ENCODE peak calls at places on chromosomes 3 and 15, in ten cellular contexts. One of them, this sample, is unnamed.

GRCh38 chr15:67501836-67502461 is 19.0 kb upstream of the C15orf61 start:
- DNase-seq in heart left ventricle: no peak
- DNase-seq in CD8-positive, alpha-beta memory T cell: no peak
- DNase-seq in tibial artery: no peak
- DNase-seq in HepG2: no peak
- DNase-seq in transverse colon: no peak
- DNase-seq in body of pancreas: peak
- DNase-seq in neuronal stem cell: peak
- DNase-seq in GM23338: peak
- DNase-seq in A549: no peak
- DNase-seq in this sample: no peak

GRCh38 chr3:129606522-129607390 is at the start of gene PLXND1:
- DNase-seq in heart left ventricle: peak
- DNase-seq in CD8-positive, alpha-beta memory T cell: peak
- DNase-seq in tibial artery: peak
- DNase-seq in HepG2: no peak
- DNase-seq in transverse colon: peak
- DNase-seq in body of pancreas: peak
- DNase-seq in neuronal stem cell: no peak
- DNase-seq in GM23338: peak
- DNase-seq in A549: peak
- DNase-seq in this sample: peak

GRCh38 chr3:86792316-86792715 is 198.6 kb downstream of the VGLL3 start:
- DNase-seq in heart left ventricle: no peak
- DNase-seq in CD8-positive, alpha-beta memory T cell: no peak
- DNase-seq in tibial artery: no peak
- DNase-seq in HepG2: no peak
- DNase-seq in transverse colon: no peak
- DNase-seq in body of pancreas: no peak
- DNase-seq in neuronal stem cell: no peak
- DNase-seq in GM23338: no peak
- DNase-seq in A549: no peak
- DNase-seq in this sample: no peak

GRCh38 chr3:137820366-137820765 is 56.3 kb downstream of the SOX14 start:
- DNase-seq in heart left ventricle: no peak
- DNase-seq in CD8-positive, alpha-beta memory T cell: no peak
- DNase-seq in tibial artery: no peak
- DNase-seq in HepG2: no peak
- DNase-seq in transverse colon: no peak
- DNase-seq in body of pancreas: no peak
- DNase-seq in neuronal stem cell: no peak
- DNase-seq in GM23338: no peak
- DNase-seq in A549: no peak
- DNase-seq in this sample: no peak

GRCh38 chr3:13420051-13420816 is at the start of gene NUP210:
- DNase-seq in heart left ventricle: peak
- DNase-seq in CD8-positive, alpha-beta memory T cell: peak
- DNase-seq in tibial artery: no peak
- DNase-seq in HepG2: peak
- DNase-seq in transverse colon: peak
- DNase-seq in body of pancreas: peak
- DNase-seq in neuronal stem cell: peak
- DNase-seq in GM23338: peak
- DNase-seq in A549: peak
- DNase-seq in this sample: no peak

GRCh38 chr3:88034876-88035275 is 23.9 kb downstream of the CGGBP1 start:
- DNase-seq in heart left ventricle: no peak
- DNase-seq in CD8-positive, alpha-beta memory T cell: no peak
- DNase-seq in tibial artery: no peak
- DNase-seq in HepG2: no peak
- DNase-seq in transverse colon: no peak
- DNase-seq in body of pancreas: no peak
- DNase-seq in neuronal stem cell: no peak
- DNase-seq in GM23338: no peak
- DNase-seq in A549: no peak
- DNase-seq in this sample: no peak

GRCh38 chr3:101036676-101037075 is 43.5 kb upstream of the ABI3BP start:
- DNase-seq in heart left ventricle: no peak
- DNase-seq in CD8-positive, alpha-beta memory T cell: no peak
- DNase-seq in tibial artery: no peak
- DNase-seq in HepG2: no peak
- DNase-seq in transverse colon: no peak
- DNase-seq in body of pancreas: no peak
- DNase-seq in neuronal stem cell: no peak
- DNase-seq in GM23338: no peak
- DNase-seq in A549: no peak
- DNase-seq in this sample: no peak

GRCh38 chr3:37905987-37906674 is 44.5 kb downstream of the CTDSPL start:
- DNase-seq in heart left ventricle: peak
- DNase-seq in CD8-positive, alpha-beta memory T cell: no peak
- DNase-seq in tibial artery: peak
- DNase-seq in HepG2: peak
- DNase-seq in transverse colon: no peak
- DNase-seq in body of pancreas: no peak
- DNase-seq in neuronal stem cell: no peak
- DNase-seq in GM23338: no peak
- DNase-seq in A549: no peak
- DNase-seq in this sample: no peak

GRCh38 chr3:115855911-115856310 is 232.6 kb downstream of the GAP43 start:
- DNase-seq in heart left ventricle: no peak
- DNase-seq in CD8-positive, alpha-beta memory T cell: no peak
- DNase-seq in tibial artery: no peak
- DNase-seq in HepG2: no peak
- DNase-seq in transverse colon: no peak
- DNase-seq in body of pancreas: no peak
- DNase-seq in neuronal stem cell: no peak
- DNase-seq in GM23338: no peak
- DNase-seq in A549: no peak
- DNase-seq in this sample: peak

GRCh38 chr15:33746203-33746602 is 222.1 kb upstream of the CHRM5 start:
- DNase-seq in heart left ventricle: no peak
- DNase-seq in CD8-positive, alpha-beta memory T cell: no peak
- DNase-seq in tibial artery: no peak
- DNase-seq in HepG2: no peak
- DNase-seq in transverse colon: peak
- DNase-seq in body of pancreas: no peak
- DNase-seq in neuronal stem cell: no peak
- DNase-seq in GM23338: no peak
- DNase-seq in A549: no peak
- DNase-seq in this sample: no peak

GRCh38 chr3:99659032-99659431 is 20.6 kb downstream of the COL8A1 start:
- DNase-seq in heart left ventricle: peak
- DNase-seq in CD8-positive, alpha-beta memory T cell: no peak
- DNase-seq in tibial artery: peak
- DNase-seq in HepG2: no peak
- DNase-seq in transverse colon: no peak
- DNase-seq in body of pancreas: peak
- DNase-seq in neuronal stem cell: no peak
- DNase-seq in GM23338: no peak
- DNase-seq in A549: no peak
- DNase-seq in this sample: peak

GRCh38 chr15:40115670-40116093 is 7.0 kb upstream of the BMF start:
- DNase-seq in heart left ventricle: peak
- DNase-seq in CD8-positive, alpha-beta memory T cell: no peak
- DNase-seq in tibial artery: peak
- DNase-seq in HepG2: peak
- DNase-seq in transverse colon: peak
- DNase-seq in body of pancreas: peak
- DNase-seq in neuronal stem cell: no peak
- DNase-seq in GM23338: peak
- DNase-seq in A549: no peak
- DNase-seq in this sample: no peak

GRCh38 chr15:40122239-40122638 is 13.6 kb upstream of the BMF start:
- DNase-seq in heart left ventricle: no peak
- DNase-seq in CD8-positive, alpha-beta memory T cell: no peak
- DNase-seq in tibial artery: peak
- DNase-seq in HepG2: no peak
- DNase-seq in transverse colon: no peak
- DNase-seq in body of pancreas: no peak
- DNase-seq in neuronal stem cell: no peak
- DNase-seq in GM23338: no peak
- DNase-seq in A549: no peak
- DNase-seq in this sample: no peak

GRCh38 chr15:40114218-40114617 is 5.5 kb upstream of the BMF start:
- DNase-seq in heart left ventricle: no peak
- DNase-seq in CD8-positive, alpha-beta memory T cell: no peak
- DNase-seq in tibial artery: no peak
- DNase-seq in HepG2: no peak
- DNase-seq in transverse colon: no peak
- DNase-seq in body of pancreas: no peak
- DNase-seq in neuronal stem cell: no peak
- DNase-seq in GM23338: no peak
- DNase-seq in A549: no peak
- DNase-seq in this sample: no peak

GRCh38 chr15:40112789-40113188 is 4.1 kb upstream of the BMF start:
- DNase-seq in heart left ventricle: no peak
- DNase-seq in CD8-positive, alpha-beta memory T cell: no peak
- DNase-seq in tibial artery: no peak
- DNase-seq in HepG2: no peak
- DNase-seq in transverse colon: no peak
- DNase-seq in body of pancreas: no peak
- DNase-seq in neuronal stem cell: no peak
- DNase-seq in GM23338: no peak
- DNase-seq in A549: no peak
- DNase-seq in this sample: no peak

GRCh38 chr15:40118473-40118872 is 9.8 kb upstream of the BMF start:
- DNase-seq in heart left ventricle: no peak
- DNase-seq in CD8-positive, alpha-beta memory T cell: no peak
- DNase-seq in tibial artery: no peak
- DNase-seq in HepG2: no peak
- DNase-seq in transverse colon: no peak
- DNase-seq in body of pancreas: no peak
- DNase-seq in neuronal stem cell: no peak
- DNase-seq in GM23338: no peak
- DNase-seq in A549: no peak
- DNase-seq in this sample: peak
- H3K27ac ChIP-seq in heart left ventricle: no peak
- H3K27ac ChIP-seq in CD8-positive, alpha-beta memory T cell: no peak
- H3K27ac ChIP-seq in tibial artery: no peak
- H3K27ac ChIP-seq in HepG2: no peak
- H3K27ac ChIP-seq in transverse colon: no peak
- H3K27ac ChIP-seq in body of pancreas: no peak
- H3K27ac ChIP-seq in neuronal stem cell: no peak
- H3K27ac ChIP-seq in GM23338: no peak
- H3K27ac ChIP-seq in A549: no peak
- H3K27ac ChIP-seq in this sample: no peak

DNA sequence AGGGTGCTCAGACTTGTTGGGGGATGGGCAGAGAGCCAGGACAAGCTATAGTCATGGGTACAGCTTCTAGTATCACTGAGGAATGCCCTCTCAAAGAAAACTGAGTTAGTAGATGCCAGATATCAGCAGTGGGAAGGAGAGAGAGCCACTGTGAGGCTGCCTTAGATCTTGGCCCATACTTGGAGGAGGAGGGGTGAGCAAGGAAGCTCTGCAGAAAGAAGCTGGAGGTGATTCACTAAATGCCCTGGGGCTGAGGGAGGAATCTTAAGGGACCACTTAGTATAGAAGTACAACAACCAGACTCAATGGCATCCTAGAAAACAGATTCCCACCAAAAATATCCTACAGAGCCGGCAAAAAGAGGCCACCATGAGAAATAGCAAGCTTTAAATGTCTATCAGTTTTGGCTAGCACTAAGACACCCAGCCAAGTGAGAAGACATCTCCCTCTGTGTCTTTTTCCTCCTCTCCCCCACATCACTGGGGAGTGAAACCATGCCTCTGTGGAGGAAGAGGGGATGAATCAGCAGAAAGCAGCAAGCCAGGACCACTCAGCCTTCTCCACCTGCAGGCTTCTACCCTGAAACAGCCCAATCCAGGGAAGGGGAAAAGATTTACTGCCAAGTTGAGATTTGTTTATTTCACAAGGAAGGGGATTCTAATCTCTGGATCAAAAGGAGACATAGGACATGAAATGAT is 282.5 kb upstream of the STT3B start:
- DNase-seq in heart left ventricle: no peak
- DNase-seq in CD8-positive, alpha-beta memory T cell: no peak
- DNase-seq in tibial artery: no peak
- DNase-seq in HepG2: no peak
- DNase-seq in transverse colon: no peak
- DNase-seq in body of pancreas: no peak
- DNase-seq in neuronal stem cell: no peak
- DNase-seq in GM23338: no peak
- DNase-seq in A549: no peak
- DNase-seq in this sample: peak
- H3K27ac ChIP-seq in heart left ventricle: no peak
- H3K27ac ChIP-seq in CD8-positive, alpha-beta memory T cell: no peak
- H3K27ac ChIP-seq in tibial artery: no peak
- H3K27ac ChIP-seq in HepG2: no peak
- H3K27ac ChIP-seq in transverse colon: no peak
- H3K27ac ChIP-seq in body of pancreas: no peak
- H3K27ac ChIP-seq in neuronal stem cell: no peak
- H3K27ac ChIP-seq in GM23338: no peak
- H3K27ac ChIP-seq in A549: no peak
- H3K27ac ChIP-seq in this sample: no peak

DNA sequence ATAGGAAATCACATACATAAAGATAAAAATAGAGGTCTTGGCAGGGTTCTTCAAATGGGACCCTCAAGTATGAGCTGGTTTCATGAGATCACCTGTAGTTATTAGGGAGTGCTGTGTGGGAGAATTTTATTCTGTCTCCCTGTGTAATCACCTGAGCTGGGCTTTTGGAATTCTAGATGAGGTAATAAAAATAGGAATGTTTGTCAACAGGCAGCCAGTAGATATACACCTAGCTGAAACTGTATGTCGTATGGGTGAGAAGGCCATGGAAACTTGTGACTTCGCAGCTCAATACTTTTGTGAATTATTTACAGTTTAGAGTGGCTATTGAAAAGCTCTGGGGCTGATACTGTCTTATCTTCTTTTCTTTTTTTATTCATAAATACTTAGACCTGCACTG is 40.5 kb upstream of the PLCL2 start:
- DNase-seq in heart left ventricle: no peak
- DNase-seq in CD8-positive, alpha-beta memory T cell: no peak
- DNase-seq in tibial artery: no peak
- DNase-seq in HepG2: no peak
- DNase-seq in transverse colon: no peak
- DNase-seq in body of pancreas: no peak
- DNase-seq in neuronal stem cell: no peak
- DNase-seq in GM23338: no peak
- DNase-seq in A549: no peak
- DNase-seq in this sample: no peak
- H3K27ac ChIP-seq in heart left ventricle: no peak
- H3K27ac ChIP-seq in CD8-positive, alpha-beta memory T cell: no peak
- H3K27ac ChIP-seq in tibial artery: no peak
- H3K27ac ChIP-seq in HepG2: no peak
- H3K27ac ChIP-seq in transverse colon: no peak
- H3K27ac ChIP-seq in body of pancreas: no peak
- H3K27ac ChIP-seq in neuronal stem cell: no peak
- H3K27ac ChIP-seq in GM23338: no peak
- H3K27ac ChIP-seq in A549: no peak
- H3K27ac ChIP-seq in this sample: no peak

DNA sequence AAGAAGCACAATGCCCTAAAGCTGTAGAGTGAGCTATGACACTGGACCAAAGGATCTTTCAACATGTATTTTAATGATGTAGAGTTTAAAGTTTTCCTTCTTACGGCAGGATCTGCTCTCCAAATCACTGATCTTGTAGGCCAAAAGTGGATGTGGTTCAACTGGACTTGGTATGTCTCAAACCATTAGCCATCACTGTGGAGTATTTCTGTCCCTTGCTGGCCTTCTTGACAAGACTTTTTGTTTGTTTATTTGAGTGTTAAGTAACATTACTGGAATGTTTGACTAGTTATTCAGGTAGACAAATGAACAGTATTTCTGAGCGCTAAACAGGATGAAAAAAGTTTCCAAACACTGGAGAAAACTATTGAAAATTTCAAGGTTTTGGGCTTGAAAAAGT is 472.7 kb upstream of the CFAP20DC start:
- DNase-seq in heart left ventricle: no peak
- DNase-seq in CD8-positive, alpha-beta memory T cell: no peak
- DNase-seq in tibial artery: no peak
- DNase-seq in HepG2: no peak
- DNase-seq in transverse colon: no peak
- DNase-seq in body of pancreas: no peak
- DNase-seq in neuronal stem cell: no peak
- DNase-seq in GM23338: no peak
- DNase-seq in A549: no peak
- DNase-seq in this sample: no peak
- H3K27ac ChIP-seq in heart left ventricle: no peak
- H3K27ac ChIP-seq in CD8-positive, alpha-beta memory T cell: no peak
- H3K27ac ChIP-seq in tibial artery: no peak
- H3K27ac ChIP-seq in HepG2: no peak
- H3K27ac ChIP-seq in transverse colon: no peak
- H3K27ac ChIP-seq in body of pancreas: no peak
- H3K27ac ChIP-seq in neuronal stem cell: no peak
- H3K27ac ChIP-seq in GM23338: no peak
- H3K27ac ChIP-seq in A549: no peak
- H3K27ac ChIP-seq in this sample: no peak

This sample was measured in foreskin keratinocyte.